ENCODE peak calls at places on chromosome 1, in five cellular contexts. Y, M, T, X and P are unnamed samples.

GRCh38 chr1:229064320-229064908 is 206.5 kb upstream of the RAB4A start:
- DNase-seq in X (no peak), M (no peak), Y (no peak), T (no peak), P (peak; percentile 17)

GRCh38 chr1:165624441-165624840 is 6.6 kb upstream of the MGST3 start:
- DNase-seq in T (no peak), M (no peak), X (no peak), Y (no peak), P (no peak)

GRCh38 chr1:112322983-112323678 is 72.9 kb upstream of the CTTNBP2NL start:
- DNase-seq in X (no peak), T (no peak), Y (no peak), M (no peak), P (no peak)

GRCh38 chr1:20063861-20064292 is 6.1 kb upstream of the PLA2G5 start:
- DNase-seq in T (peak; percentile 40), X (peak; percentile 54), M (no peak), Y (no peak), P (peak; percentile 80)

GRCh38 chr1:230804396-230804795 is 57.2 kb downstream of the CAPN9 start:
- DNase-seq in Y (no peak), M (no peak), T (no peak), X (no peak), P (no peak)

GRCh38 chr1:29786791-29787732 is 550.7 kb downstream of the PTPRU start:
- DNase-seq in M (no peak), T (no peak), Y (no peak), X (no peak), P (no peak)

GRCh38 chr1:78143152-78143551 is 97.4 kb downstream of the GIPC2 start:
- DNase-seq in M (no peak), T (no peak), X (peak; percentile 19), Y (no peak), P (no peak)

GRCh38 chr1:182789138-182790076 is at the start of gene NPL:
- DNase-seq in Y (peak; percentile 67), X (peak; percentile 89), M (peak; percentile 67), T (peak; percentile 89), P (peak; percentile 70)

GRCh38 chr1:150622219-150622975 is 7.0 kb downstream of the ENSA start:
- DNase-seq in T (no peak), X (no peak), M (no peak), Y (peak; percentile 57), P (no peak)